ENCODE peak calls at places on chromosomes 5 and 9, in ten cellular contexts. R is omental fat pad; I is GM12891; C is stimulated activated CD8-positive, alpha-beta memory T cell treated with anti-CD3 and anti-CD28 coated beads, Interleukin-12 subunit alpha, Interleukin-12 subunit beta, amount 100 ng/mL, for 1 hour; X is WERI-Rb-1; P is RWPE2; O is AG10803; N is T1000; U is HTR-8/SVneo; A is stomach. H is an unnamed sample.

GRCh38 chr5:10973316-10973715 is 212.3 kb upstream of the DAP start:
- DNase-seq in R (no peak), I (no peak), C (no peak), X (no peak), P (no peak), O (no peak), N (no peak), U (no peak), A (no peak), H (no peak)

GRCh38 chr5:132528866-132529634 is 14.3 kb downstream of the IL5 start:
- DNase-seq in R (no peak), I (no peak), C (no peak), X (no peak), P (no peak), O (no peak), N (no peak), U (no peak), A (no peak), H (no peak)

GRCh38 chr5:657570-657969 is 35.6 kb downstream of the TPPP start:
- DNase-seq in R (no peak), I (no peak), C (no peak), X (no peak), P (no peak), O (peak), N (peak), U (no peak), A (no peak), H (no peak)

GRCh38 chr5:170483701-170484458 is 19.9 kb upstream of the KCNIP1 start:
- DNase-seq in R (no peak), I (no peak), C (no peak), X (no peak), P (no peak), O (peak), N (no peak), U (peak), A (no peak), H (no peak)

GRCh38 chr5:90434116-90434714 is 24.7 kb upstream of the CETN3 start:
- DNase-seq in R (no peak), I (no peak), C (peak), X (peak), P (no peak), O (peak), N (no peak), U (peak), A (peak), H (peak)

GRCh38 chr5:168425997-168426863 is 60.0 kb upstream of the RARS1 start:
- DNase-seq in R (no peak), I (no peak), C (no peak), X (peak), P (no peak), O (no peak), N (no peak), U (no peak), A (no peak), H (no peak)

GRCh38 chr5:142694092-142694856 is 8.4 kb upstream of the FGF1 start:
- DNase-seq in R (no peak), I (no peak), C (no peak), X (no peak), P (no peak), O (no peak), N (no peak), U (no peak), A (no peak), H (no peak)

GRCh38 chr5:62206150-62206829 is 99.7 kb upstream of the KIF2A start:
- DNase-seq in R (no peak), I (no peak), C (no peak), X (peak), P (no peak), O (peak), N (no peak), U (peak), A (no peak), H (peak)

GRCh38 chr9:69645488-69645887 is 26.7 kb downstream of the APBA1 start:
- DNase-seq in R (no peak), I (no peak), C (no peak), X (no peak), P (no peak), O (no peak), N (no peak), U (no peak), A (peak), H (no peak)

GRCh38 chr9:113715086-113715485 is 161.0 kb upstream of the ZNF618 start:
- DNase-seq in R (no peak), I (no peak), C (no peak), X (no peak), P (no peak), O (peak), N (no peak), U (no peak), A (no peak), H (no peak)

GRCh38 chr9:116546711-116547581 is 140.2 kb upstream of the TRIM32 start:
- DNase-seq in R (no peak), I (no peak), C (no peak), X (no peak), P (no peak), O (peak), N (no peak), U (no peak), A (no peak), H (no peak)

GRCh38 chr9:77929942-77930341 is 101.7 kb downstream of the GNAQ start:
- DNase-seq in R (no peak), I (no peak), C (no peak), X (no peak), P (no peak), O (no peak), N (no peak), U (no peak), A (no peak), H (no peak)

GRCh38 chr5:113531760-113532159 is 18.3 kb downstream of the YTHDC2 start:
- DNase-seq in R (no peak), I (no peak), C (no peak), X (no peak), P (no peak), O (no peak), N (no peak), U (no peak), A (no peak), H (no peak)

GRCh38 chr5:145848854-145849253 is 13.7 kb upstream of the PRELID2 start:
- DNase-seq in R (no peak), I (no peak), C (no peak), X (no peak), P (no peak), O (peak), N (no peak), U (no peak), A (no peak), H (no peak)

GRCh38 chr5:173114536-173114935 is 29.8 kb upstream of the BNIP1 start:
- DNase-seq in R (no peak), I (no peak), C (no peak), X (no peak), P (no peak), O (no peak), N (no peak), U (no peak), A (no peak), H (no peak)

GRCh38 chr5:111551569-111552275 is 39.4 kb upstream of the STARD4 start:
- DNase-seq in R (no peak), I (no peak), C (no peak), X (no peak), P (no peak), O (no peak), N (no peak), U (no peak), A (no peak), H (no peak)

GRCh38 chr9:6150483-6150882 is 65.1 kb upstream of the IL33 start:
- DNase-seq in R (no peak), I (no peak), C (no peak), X (no peak), P (no peak), O (no peak), N (no peak), U (no peak), A (no peak), H (no peak)

GRCh38 chr5:149895416-149896345 is 48.9 kb downstream of the PDE6A start:
- DNase-seq in R (no peak), I (no peak), C (no peak), X (no peak), P (no peak), O (no peak), N (no peak), U (no peak), A (no peak), H (no peak)

GRCh38 chr5:126422994-126423788 is at the start of gene GRAMD2B:
- DNase-seq in R (peak), I (peak), C (peak), X (no peak), P (peak), O (peak), N (peak), U (peak), A (peak), H (peak)

GRCh38 chr5:33513786-33514185 is 73.0 kb downstream of the TARS1 start:
- DNase-seq in R (no peak), I (no peak), C (no peak), X (no peak), P (no peak), O (peak), N (no peak), U (no peak), A (no peak), H (no peak)

GRCh38 chr5:136034976-136035375 is 6.2 kb downstream of the TGFBI start:
- DNase-seq in R (no peak), I (no peak), C (no peak), X (no peak), P (peak), O (no peak), N (no peak), U (no peak), A (no peak), H (peak)

GRCh38 chr9:121641228-121641611 is 10.2 kb upstream of the DAB2IP start:
- DNase-seq in R (no peak), I (no peak), C (no peak), X (no peak), P (no peak), O (no peak), N (no peak), U (no peak), A (no peak), H (no peak)

GRCh38 chr5:172541764-172542120 is 87.4 kb upstream of the SH3PXD2B start:
- DNase-seq in R (no peak), I (no peak), C (no peak), X (no peak), P (no peak), O (no peak), N (no peak), U (no peak), A (no peak), H (no peak)

GRCh38 chr5:174997688-174998087 is 273.3 kb downstream of the MSX2 start:
- DNase-seq in R (no peak), I (no peak), C (no peak), X (no peak), P (no peak), O (no peak), N (no peak), U (no peak), A (no peak), H (no peak)

GRCh38 chr9:134551657-134552348 is 89.8 kb upstream of the COL5A1 start:
- DNase-seq in R (no peak), I (no peak), C (no peak), X (no peak), P (no peak), O (peak), N (peak), U (peak), A (no peak), H (peak)